ENCODE peak calls at places on chromosomes 13 and 19, in ten cellular contexts. X, M, W, D, V, K, P, J, B and F are unnamed samples.

GRCh38 chr13:93709511-93710244 is 483.1 kb downstream of the GPC6 start:
- ATAC-seq in X (no peak), M (no peak), W (no peak), D (no peak), V (no peak), K (no peak), P (no peak), J (no peak), B (no peak), F (no peak)

GRCh38 chr19:46416077-46416709 is 2.8 kb upstream of the CCDC8 start:
- ATAC-seq in X (peak; percentile 82), M (no peak), W (no peak), D (peak; percentile 36), V (no peak), K (peak; percentile 87), P (peak; percentile 55), J (peak; percentile 82), B (no peak), F (peak; percentile 38)

GRCh38 chr13:89520468-89520867 is 1827.0 kb upstream of the MIR17HG start:
- ATAC-seq in X (no peak), M (no peak), W (no peak), D (no peak), V (no peak), K (no peak), P (no peak), J (no peak), B (no peak), F (no peak)

GRCh38 chr19:56111601-56112312 is 9.3 kb downstream of the ZNF787 start:
- ATAC-seq in X (no peak), M (peak; percentile 57), W (peak; percentile 95), D (peak; percentile 83), V (peak; percentile 90), K (peak; percentile 44), P (no peak), J (peak; percentile 51), B (peak; percentile 96), F (peak; percentile 94)

GRCh38 chr19:4295972-4296771 is 6.0 kb downstream of the TMIGD2 start:
- ATAC-seq in X (no peak), M (no peak), W (no peak), D (no peak), V (no peak), K (no peak), P (no peak), J (no peak), B (peak; percentile 37), F (no peak)

GRCh38 chr19:51971624-51972023 is 15.0 kb downstream of the ZNF350 start:
- ATAC-seq in X (no peak), M (no peak), W (no peak), D (no peak), V (no peak), K (no peak), P (no peak), J (no peak), B (no peak), F (no peak)

GRCh38 chr13:41494202-41494601 is 36.9 kb downstream of the RGCC start:
- ATAC-seq in X (no peak), M (no peak), W (no peak), D (no peak), V (no peak), K (no peak), P (no peak), J (peak; percentile 39), B (no peak), F (no peak)

GRCh38 chr13:30572859-30573275 is 44.9 kb upstream of the USPL1 start:
- ATAC-seq in X (no peak), M (peak; percentile 79), W (peak; percentile 77), D (peak; percentile 82), V (peak; percentile 94), K (peak; percentile 65), P (peak; percentile 52), J (peak; percentile 83), B (peak; percentile 83), F (no peak)

GRCh38 chr13:113763961-113764792 is 5.2 kb downstream of the TMEM255B start:
- ATAC-seq in X (no peak), M (no peak), W (no peak), D (no peak), V (no peak), K (no peak), P (no peak), J (no peak), B (no peak), F (no peak)

GRCh38 chr13:111011899-111012298 is 97.0 kb upstream of the ANKRD10 start:
- ATAC-seq in X (no peak), M (peak; percentile 99), W (no peak), D (peak; percentile 92), V (no peak), K (no peak), P (no peak), J (no peak), B (no peak), F (peak; percentile 89)

GRCh38 chr19:56110515-56111448 is 10.3 kb downstream of the ZNF787 start:
- ATAC-seq in X (no peak), M (no peak), W (no peak), D (no peak), V (no peak), K (peak; percentile 8), P (peak; percentile 56), J (peak; percentile 59), B (no peak), F (no peak)

GRCh38 chr13:44668707-44669106 is 92.6 kb upstream of the TSC22D1 start:
- ATAC-seq in X (no peak), M (no peak), W (no peak), D (no peak), V (no peak), K (no peak), P (no peak), J (no peak), B (no peak), F (no peak)

GRCh38 chr19:18765224-18765623 is 25.9 kb downstream of the COMP start:
- ATAC-seq in X (no peak), M (no peak), W (no peak), D (no peak), V (no peak), K (no peak), P (no peak), J (no peak), B (no peak), F (no peak)

GRCh38 chr13:97630725-97631124 is 196.8 kb downstream of the RAP2A start:
- ATAC-seq in X (no peak), M (no peak), W (no peak), D (no peak), V (no peak), K (no peak), P (no peak), J (no peak), B (no peak), F (no peak)

GRCh38 chr19:2735374-2735773 is 4.4 kb downstream of the SLC39A3 start:
- ATAC-seq in X (no peak), M (no peak), W (no peak), D (no peak), V (no peak), K (no peak), P (no peak), J (no peak), B (no peak), F (no peak)

GRCh38 chr19:27675771-27676170 is 1537.2 kb downstream of the UQCRFS1 start:
- ATAC-seq in X (no peak), M (no peak), W (no peak), D (no peak), V (no peak), K (no peak), P (no peak), J (no peak), B (no peak), F (no peak)

GRCh38 chr13:101523732-101524131 is 71.3 kb downstream of the ITGBL1 start:
- ATAC-seq in X (peak; percentile 80), M (no peak), W (no peak), D (no peak), V (no peak), K (no peak), P (no peak), J (peak; percentile 63), B (no peak), F (no peak)

GRCh38 chr19:2391118-2391725 is 31.2 kb downstream of the TMPRSS9 start:
- ATAC-seq in X (peak; percentile 79), M (peak; percentile 42), W (peak; percentile 69), D (no peak), V (peak; percentile 47), K (peak; percentile 62), P (no peak), J (peak; percentile 77), B (peak; percentile 56), F (peak; percentile 59)

GRCh38 chr19:4319067-4319718 is 14.8 kb downstream of the FSD1 start:
- ATAC-seq in X (no peak), M (no peak), W (no peak), D (no peak), V (no peak), K (no peak), P (no peak), J (no peak), B (no peak), F (no peak)

GRCh38 chr13:78657699-78658629 is 991 bp downstream of the OBI1 start:
- ATAC-seq in X (no peak), M (peak; percentile 4), W (no peak), D (no peak), V (no peak), K (peak; percentile 23), P (no peak), J (no peak), B (no peak), F (peak; percentile 10)

GRCh38 chr13:68509734-68510621 is 1279.8 kb upstream of the PCDH9 start:
- ATAC-seq in X (no peak), M (no peak), W (no peak), D (no peak), V (peak; percentile 95), K (no peak), P (no peak), J (no peak), B (peak; percentile 52), F (no peak)

GRCh38 chr13:112995395-112996091 is 26.5 kb downstream of the MCF2L start:
- ATAC-seq in X (no peak), M (no peak), W (no peak), D (no peak), V (no peak), K (no peak), P (no peak), J (peak; percentile 25), B (no peak), F (no peak)

GRCh38 chr13:113551081-113552000 is 33.2 kb upstream of the TFDP1 start:
- ATAC-seq in X (no peak), M (no peak), W (no peak), D (no peak), V (no peak), K (no peak), P (no peak), J (no peak), B (no peak), F (no peak)

GRCh38 chr19:42441047-42441440 is 1.7 kb downstream of the CXCL17 start:
- ATAC-seq in X (no peak), M (peak; percentile 54), W (no peak), D (peak; percentile 41), V (no peak), K (peak; percentile 40), P (no peak), J (peak; percentile 35), B (no peak), F (peak; percentile 45)

GRCh38 chr13:40586886-40587285 is 79.6 kb downstream of the FOXO1 start:
- ATAC-seq in X (no peak), M (no peak), W (no peak), D (no peak), V (no peak), K (no peak), P (no peak), J (peak; percentile 47), B (no peak), F (no peak)

GRCh38 chr19:843180-843835 is 2.5 kb downstream of the PRTN3 start:
- ATAC-seq in X (peak; percentile 37), M (peak; percentile 22), W (no peak), D (no peak), V (no peak), K (peak; percentile 83), P (peak; percentile 10), J (peak; percentile 40), B (no peak), F (no peak)

GRCh38 chr19:45117167-45117594 is 24.2 kb downstream of the PPP1R37 start:
- ATAC-seq in X (no peak), M (peak; percentile 51), W (no peak), D (peak; percentile 57), V (peak; percentile 49), K (no peak), P (no peak), J (no peak), B (peak; percentile 45), F (peak; percentile 74)